ENCODE peak calls at places on chromosomes 5 and 9, in nine cellular contexts. One of them, this sample, is unnamed.
A peak's percentile ranks its signal among the peaks of the same experiment; 100 is the strongest.

GRCh38 chr9:36896296-36896695 is 137.8 kb downstream of the PAX5 start:
- DNase-seq in spleen: no peak
- DNase-seq in transverse colon: no peak
- DNase-seq in breast epithelium: no peak
- DNase-seq in HepG2: no peak
- DNase-seq in HCT116: no peak
- DNase-seq in stomach: no peak
- DNase-seq in esophagus muscularis mucosa: no peak
- DNase-seq in suprapubic skin: no peak
- DNase-seq in this sample: no peak

GRCh38 chr5:10836991-10837390 is 76.0 kb upstream of the DAP start:
- DNase-seq in spleen: no peak
- DNase-seq in transverse colon: no peak
- DNase-seq in breast epithelium: no peak
- DNase-seq in HepG2: no peak
- DNase-seq in HCT116: no peak
- DNase-seq in stomach: no peak
- DNase-seq in esophagus muscularis mucosa: no peak
- DNase-seq in suprapubic skin: no peak
- DNase-seq in this sample: no peak

GRCh38 chr9:71681708-71682268 is 86.5 kb downstream of the CEMIP2 start:
- DNase-seq in spleen: no peak
- DNase-seq in transverse colon: peak; percentile 22
- DNase-seq in breast epithelium: no peak
- DNase-seq in HepG2: no peak
- DNase-seq in HCT116: peak; percentile 59
- DNase-seq in stomach: no peak
- DNase-seq in esophagus muscularis mucosa: peak; percentile 60
- DNase-seq in suprapubic skin: no peak
- DNase-seq in this sample: no peak

GRCh38 chr5:37554938-37555337 is 175.8 kb downstream of the WDR70 start:
- DNase-seq in spleen: no peak
- DNase-seq in transverse colon: no peak
- DNase-seq in breast epithelium: no peak
- DNase-seq in HepG2: peak; percentile 25
- DNase-seq in HCT116: no peak
- DNase-seq in stomach: no peak
- DNase-seq in esophagus muscularis mucosa: no peak
- DNase-seq in suprapubic skin: no peak
- DNase-seq in this sample: no peak

GRCh38 chr5:139383993-139384590 is 995 bp upstream of the SLC23A1 start:
- DNase-seq in spleen: peak; percentile 76
- DNase-seq in transverse colon: no peak
- DNase-seq in breast epithelium: no peak
- DNase-seq in HepG2: no peak
- DNase-seq in HCT116: no peak
- DNase-seq in stomach: no peak
- DNase-seq in esophagus muscularis mucosa: no peak
- DNase-seq in suprapubic skin: no peak
- DNase-seq in this sample: no peak

GRCh38 chr9:88949425-88949824 is 41.8 kb upstream of the S1PR3 start:
- DNase-seq in spleen: no peak
- DNase-seq in transverse colon: no peak
- DNase-seq in breast epithelium: no peak
- DNase-seq in HepG2: no peak
- DNase-seq in HCT116: no peak
- DNase-seq in stomach: peak; percentile 30
- DNase-seq in esophagus muscularis mucosa: peak; percentile 92
- DNase-seq in suprapubic skin: no peak
- DNase-seq in this sample: no peak

GRCh38 chr5:141800629-141801028 is 77.6 kb downstream of the PCDH1 start:
- DNase-seq in spleen: peak; percentile 28
- DNase-seq in transverse colon: no peak
- DNase-seq in breast epithelium: no peak
- DNase-seq in HepG2: no peak
- DNase-seq in HCT116: no peak
- DNase-seq in stomach: no peak
- DNase-seq in esophagus muscularis mucosa: no peak
- DNase-seq in suprapubic skin: no peak
- DNase-seq in this sample: no peak

GRCh38 chr5:72441861-72442540 is 65.2 kb downstream of the ZNF366 start:
- DNase-seq in spleen: no peak
- DNase-seq in transverse colon: no peak
- DNase-seq in breast epithelium: no peak
- DNase-seq in HepG2: no peak
- DNase-seq in HCT116: peak; percentile 4
- DNase-seq in stomach: no peak
- DNase-seq in esophagus muscularis mucosa: no peak
- DNase-seq in suprapubic skin: no peak
- DNase-seq in this sample: no peak

GRCh38 chr9:112446080-112446479 is 40.5 kb upstream of the KIAA1958 start:
- DNase-seq in spleen: no peak
- DNase-seq in transverse colon: no peak
- DNase-seq in breast epithelium: no peak
- DNase-seq in HepG2: no peak
- DNase-seq in HCT116: no peak
- DNase-seq in stomach: no peak
- DNase-seq in esophagus muscularis mucosa: no peak
- DNase-seq in suprapubic skin: no peak
- DNase-seq in this sample: no peak
- TF ChIP-seq POLR2A in spleen: no peak
- TF ChIP-seq POLR2A in transverse colon: no peak
- TF ChIP-seq POLR2A in breast epithelium: no peak
- TF ChIP-seq POLR2A in HepG2: no peak
- TF ChIP-seq POLR2A in HCT116: no peak
- TF ChIP-seq POLR2A in stomach: no peak
- TF ChIP-seq POLR2A in esophagus muscularis mucosa: no peak
- TF ChIP-seq POLR2A in suprapubic skin: no peak
- TF ChIP-seq POLR2A in this sample: no peak

DNA sequence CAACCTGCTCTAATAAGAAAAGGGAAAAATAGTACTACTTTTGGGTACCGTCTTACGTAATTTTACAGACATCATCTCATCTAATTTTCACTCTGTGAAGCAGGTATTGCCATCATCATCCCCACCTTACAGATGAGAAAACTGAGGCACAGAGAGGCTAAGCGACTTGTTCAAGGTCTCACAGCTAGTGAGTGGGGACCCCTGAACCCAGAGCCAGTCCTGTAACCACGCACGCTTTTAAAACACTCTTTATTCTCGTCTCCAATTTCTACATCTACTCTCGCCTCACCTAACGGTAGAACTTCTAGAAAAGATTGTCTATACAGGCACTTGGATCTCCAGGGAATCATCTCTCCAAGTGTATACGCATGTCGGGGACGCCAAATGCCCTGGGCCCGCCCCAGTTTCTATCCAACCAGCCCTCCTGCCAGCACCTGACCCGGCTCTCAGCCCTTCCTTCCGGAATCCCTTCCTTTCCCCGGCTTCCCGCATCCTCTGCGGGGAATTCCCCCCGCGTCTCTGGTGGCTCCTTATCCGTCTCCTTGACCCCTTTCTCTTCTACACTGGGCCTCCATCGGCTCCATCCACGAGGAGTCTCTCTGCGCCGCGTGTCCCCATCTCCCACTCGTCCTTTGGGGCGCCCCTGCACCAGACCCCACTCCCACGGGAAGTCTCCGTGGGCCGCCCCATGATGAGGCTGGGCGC is 1.6 kb upstream of the TRAF1 start:
- DNase-seq in spleen: peak; percentile 85
- DNase-seq in transverse colon: peak; percentile 67
- DNase-seq in breast epithelium: no peak
- DNase-seq in HepG2: no peak
- DNase-seq in HCT116: no peak
- DNase-seq in stomach: peak; percentile 51
- DNase-seq in esophagus muscularis mucosa: no peak
- DNase-seq in suprapubic skin: no peak
- DNase-seq in this sample: no peak
- TF ChIP-seq POLR2AphosphoS5 in spleen: peak; percentile 35
- TF ChIP-seq POLR2AphosphoS5 in transverse colon: no peak
- TF ChIP-seq POLR2AphosphoS5 in breast epithelium: no peak
- TF ChIP-seq POLR2AphosphoS5 in HepG2: no peak
- TF ChIP-seq POLR2AphosphoS5 in HCT116: no peak
- TF ChIP-seq POLR2AphosphoS5 in stomach: no peak
- TF ChIP-seq POLR2AphosphoS5 in esophagus muscularis mucosa: peak; percentile 60
- TF ChIP-seq POLR2AphosphoS5 in suprapubic skin: no peak
- TF ChIP-seq POLR2AphosphoS5 in this sample: peak; percentile 48

DNA sequence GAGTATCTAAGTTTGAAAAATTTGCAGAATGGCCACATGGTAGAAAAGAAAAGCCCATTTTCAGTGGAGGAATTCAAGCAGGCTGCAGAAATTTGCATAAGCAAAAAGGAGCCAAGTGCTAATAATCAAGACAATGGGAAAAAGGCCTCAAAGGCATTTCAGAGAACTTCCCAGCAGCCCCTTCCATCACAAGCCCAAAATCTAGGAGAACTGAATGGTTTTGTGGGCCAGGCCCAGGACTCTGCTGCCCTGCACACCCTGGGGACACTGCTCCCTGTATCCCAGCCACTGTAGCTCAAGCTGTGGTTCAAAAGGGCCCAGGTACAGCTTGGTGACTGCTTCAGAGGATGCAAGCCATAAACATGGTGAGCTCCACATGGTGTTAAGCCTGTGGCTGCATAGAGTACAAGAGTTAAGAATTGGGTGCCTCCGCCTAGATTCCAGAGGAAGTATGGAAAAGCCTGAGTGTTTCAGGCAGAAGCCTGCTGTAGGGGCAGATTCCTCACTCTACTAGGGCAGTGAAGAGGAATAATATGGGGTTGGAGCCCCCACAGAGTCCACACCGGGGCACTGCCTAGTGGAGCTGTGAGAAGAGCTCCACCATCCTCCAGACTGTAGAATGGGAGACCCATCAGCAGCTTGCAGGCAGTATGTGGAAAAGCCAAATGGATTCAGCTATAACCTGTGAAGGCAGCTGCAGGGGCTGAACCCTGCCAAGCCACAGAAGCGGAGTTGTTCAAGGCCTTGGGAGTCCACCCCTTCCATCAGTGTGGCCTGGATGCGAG is 720.7 kb upstream of the CTNND2 start:
- DNase-seq in spleen: no peak
- DNase-seq in transverse colon: no peak
- DNase-seq in breast epithelium: no peak
- DNase-seq in HepG2: no peak
- DNase-seq in HCT116: no peak
- DNase-seq in stomach: no peak
- DNase-seq in esophagus muscularis mucosa: no peak
- DNase-seq in suprapubic skin: no peak
- DNase-seq in this sample: no peak
- TF ChIP-seq POLR2A in spleen: no peak
- TF ChIP-seq POLR2A in transverse colon: no peak
- TF ChIP-seq POLR2A in breast epithelium: no peak
- TF ChIP-seq POLR2A in HepG2: no peak
- TF ChIP-seq POLR2A in HCT116: no peak
- TF ChIP-seq POLR2A in stomach: no peak
- TF ChIP-seq POLR2A in esophagus muscularis mucosa: no peak
- TF ChIP-seq POLR2A in suprapubic skin: no peak
- TF ChIP-seq POLR2A in this sample: no peak

GRCh38 chr5:92748072-92748676 is 832.8 kb downstream of the NR2F1-AS1 start:
- DNase-seq in spleen: no peak
- DNase-seq in transverse colon: no peak
- DNase-seq in breast epithelium: no peak
- DNase-seq in HepG2: no peak
- DNase-seq in HCT116: no peak
- DNase-seq in stomach: no peak
- DNase-seq in esophagus muscularis mucosa: no peak
- DNase-seq in suprapubic skin: no peak
- DNase-seq in this sample: no peak

DNA sequence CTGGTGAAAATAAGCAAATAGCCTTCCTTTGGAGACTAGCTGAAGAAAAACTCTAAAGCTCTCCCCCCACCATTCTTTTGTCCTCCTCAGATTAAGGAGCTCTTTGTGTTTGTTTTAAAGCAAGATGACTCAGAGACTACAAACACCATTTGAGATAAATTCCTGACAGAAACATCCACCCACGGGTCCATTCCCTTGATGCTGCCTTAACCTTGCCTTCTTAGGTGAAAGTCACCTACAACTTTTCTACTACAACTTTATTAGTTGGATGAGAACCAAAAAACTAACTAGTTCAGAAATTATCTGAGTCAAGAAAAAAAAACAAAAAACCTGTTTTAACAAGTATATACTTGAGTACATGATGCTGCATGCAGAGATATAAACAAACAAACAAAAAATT is 831.1 kb downstream of the NR2F1-AS1 start:
- DNase-seq in spleen: no peak
- DNase-seq in transverse colon: no peak
- DNase-seq in breast epithelium: no peak
- DNase-seq in HepG2: peak; percentile 5
- DNase-seq in HCT116: peak; percentile 45
- DNase-seq in stomach: no peak
- DNase-seq in esophagus muscularis mucosa: no peak
- DNase-seq in suprapubic skin: no peak
- DNase-seq in this sample: no peak
- TF ChIP-seq POLR2AphosphoS5 in spleen: no peak
- TF ChIP-seq POLR2AphosphoS5 in transverse colon: no peak
- TF ChIP-seq POLR2AphosphoS5 in breast epithelium: no peak
- TF ChIP-seq POLR2AphosphoS5 in HepG2: no peak
- TF ChIP-seq POLR2AphosphoS5 in HCT116: no peak
- TF ChIP-seq POLR2AphosphoS5 in stomach: no peak
- TF ChIP-seq POLR2AphosphoS5 in esophagus muscularis mucosa: no peak
- TF ChIP-seq POLR2AphosphoS5 in suprapubic skin: no peak
- TF ChIP-seq POLR2AphosphoS5 in this sample: no peak

GRCh38 chr5:861442-862366 is 10.9 kb upstream of the ZDHHC11 start:
- DNase-seq in spleen: no peak
- DNase-seq in transverse colon: no peak
- DNase-seq in breast epithelium: no peak
- DNase-seq in HepG2: no peak
- DNase-seq in HCT116: no peak
- DNase-seq in stomach: no peak
- DNase-seq in esophagus muscularis mucosa: no peak
- DNase-seq in suprapubic skin: no peak
- DNase-seq in this sample: no peak
- TF ChIP-seq POLR2A in spleen: no peak
- TF ChIP-seq POLR2A in transverse colon: no peak
- TF ChIP-seq POLR2A in breast epithelium: no peak
- TF ChIP-seq POLR2A in HepG2: peak; percentile 18
- TF ChIP-seq POLR2A in HCT116: no peak
- TF ChIP-seq POLR2A in stomach: no peak
- TF ChIP-seq POLR2A in esophagus muscularis mucosa: no peak
- TF ChIP-seq POLR2A in suprapubic skin: no peak
- TF ChIP-seq POLR2A in this sample: no peak

This sample was measured in GM12892.